ENCODE peak calls at places on chromosomes 4 and X, in nine cellular contexts. K is lower leg skin, P is MM.1S, A is RWPE1, D is AG10803, F is tibial nerve, V is GM20000, H is neural progenitor cell, J is A549. S is an unnamed sample.

GRCh38 chr4:37584530-37585060 is 101.6 kb downstream of the RELL1 start:
- DNase-seq in K (no peak), P (no peak), A (no peak), D (no peak), F (no peak), V (no peak), H (no peak), J (no peak), S (no peak)

GRCh38 chr4:46329118-46329976 is 60.6 kb downstream of the GABRA2 start:
- DNase-seq in K (no peak), P (peak; percentile 74), A (peak; percentile 14), D (no peak), F (no peak), V (peak; percentile 4), H (peak; percentile 78), J (peak; percentile 8), S (no peak)

GRCh38 chr4:64756016-64756415 is 346.8 kb upstream of the TECRL start:
- DNase-seq in K (no peak), P (no peak), A (no peak), D (peak; percentile 17), F (no peak), V (no peak), H (no peak), J (no peak), S (no peak)

GRCh38 chr4:21181716-21182115 is 481.5 kb downstream of the PACRGL start:
- DNase-seq in K (no peak), P (no peak), A (no peak), D (no peak), F (no peak), V (no peak), H (no peak), J (no peak), S (no peak)

GRCh38 chr4:8848507-8849265 is 23.0 kb downstream of the HMX1 start:
- DNase-seq in K (peak; percentile 50), P (no peak), A (no peak), D (no peak), F (no peak), V (no peak), H (no peak), J (no peak), S (no peak)

GRCh38 chr4:28211714-28212470 is 1351.3 kb downstream of the STIM2 start:
- DNase-seq in K (no peak), P (no peak), A (no peak), D (no peak), F (no peak), V (no peak), H (no peak), J (no peak), S (no peak)

GRCh38 chr4:114038762-114039392 is 59.4 kb upstream of the ARSJ start:
- DNase-seq in K (no peak), P (no peak), A (no peak), D (peak; percentile 13), F (no peak), V (no peak), H (no peak), J (peak; percentile 66), S (no peak)

GRCh38 chr4:24912252-24913098 is at the start of gene CCDC149:
- DNase-seq in K (peak; percentile 89), P (peak; percentile 62), A (peak; percentile 60), D (peak; percentile 67), F (peak; percentile 17), V (peak; percentile 36), H (peak; percentile 89), J (peak; percentile 72), S (no peak)

GRCh38 chrX:25858273-25858880 is 279.8 kb upstream of the MAGEB18 start:
- DNase-seq in K (no peak), P (no peak), A (no peak), D (peak; percentile 3), F (no peak), V (no peak), H (no peak), J (no peak), S (no peak)

GRCh38 chr4:3827616-3828492 is 61.7 kb downstream of the ADRA2C start:
- DNase-seq in K (peak; percentile 87), P (no peak), A (peak; percentile 4), D (peak; percentile 29), F (no peak), V (no peak), H (no peak), J (peak; percentile 21), S (no peak)

GRCh38 chr4:7737752-7738457 is 201.8 kb downstream of the AFAP1 start:
- DNase-seq in K (no peak), P (no peak), A (no peak), D (no peak), F (no peak), V (no peak), H (no peak), J (no peak), S (no peak)

GRCh38 chr4:185141777-185142176 is 1.3 kb upstream of the SLC25A4 start:
- DNase-seq in K (no peak), P (no peak), A (no peak), D (no peak), F (no peak), V (no peak), H (no peak), J (no peak), S (no peak)

GRCh38 chr4:158535130-158535614 is 13.5 kb downstream of the RXFP1 start:
- DNase-seq in K (no peak), P (peak; percentile 70), A (peak; percentile 13), D (peak; percentile 51), F (no peak), V (no peak), H (no peak), J (peak; percentile 69), S (no peak)

GRCh38 chrX:9805956-9806355 is 19.7 kb downstream of the SHROOM2 start:
- DNase-seq in K (no peak), P (no peak), A (no peak), D (no peak), F (no peak), V (no peak), H (no peak), J (no peak), S (no peak)

GRCh38 chr4:126779446-126780166 is 853.2 kb upstream of the INTU start:
- DNase-seq in K (no peak), P (no peak), A (no peak), D (peak; percentile 75), F (no peak), V (no peak), H (no peak), J (no peak), S (no peak)

GRCh38 chrX:150408561-150408960 is 45.4 kb downstream of the MAMLD1 start:
- DNase-seq in K (no peak), P (no peak), A (no peak), D (no peak), F (no peak), V (no peak), H (no peak), J (no peak), S (no peak)

GRCh38 chrX:150405006-150405405 is 41.9 kb downstream of the MAMLD1 start:
- DNase-seq in K (no peak), P (no peak), A (no peak), D (peak; percentile 39), F (no peak), V (no peak), H (no peak), J (no peak), S (no peak)

GRCh38 chrX:150408007-150408406 is 44.9 kb downstream of the MAMLD1 start:
- DNase-seq in K (no peak), P (no peak), A (no peak), D (no peak), F (no peak), V (no peak), H (no peak), J (no peak), S (no peak)

GRCh38 chrX:150406559-150406958 is 43.4 kb downstream of the MAMLD1 start:
- DNase-seq in K (no peak), P (no peak), A (no peak), D (no peak), F (no peak), V (no peak), H (no peak), J (no peak), S (no peak)

DNA sequence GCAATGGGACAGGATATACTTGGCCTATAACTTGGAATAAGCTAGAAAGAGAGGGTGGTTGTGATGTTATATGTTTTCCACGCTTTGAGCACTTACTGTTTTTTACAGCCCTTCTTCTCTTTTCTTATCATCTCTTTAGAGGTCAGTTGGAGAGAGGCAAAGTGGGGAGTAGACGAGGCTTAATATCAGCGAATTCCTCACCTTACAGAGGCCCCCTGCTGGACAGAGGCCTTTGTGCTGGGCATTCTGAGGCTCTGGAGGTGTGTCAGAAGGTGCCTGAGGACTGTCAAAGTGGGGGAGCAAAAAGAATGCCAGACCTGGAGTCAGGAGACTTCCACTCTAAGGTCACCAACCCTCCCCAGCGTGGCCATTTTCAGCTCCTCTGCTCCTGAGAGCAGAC is 42.5 kb downstream of the MAMLD1 start:
- DNase-seq in K (no peak), P (no peak), A (no peak), D (no peak), F (no peak), V (no peak), H (no peak), J (peak; percentile 11), S (no peak)
- TF ChIP-seq CTCF in K (no peak), P (no peak), A (no peak), D (no peak), F (no peak), V (no peak), H (peak; percentile 14), J (no peak), S (no peak)

GRCh38 chrX:45843518-45843917 is 642.8 kb upstream of the DIPK2B start:
- DNase-seq in K (no peak), P (peak; percentile 14), A (no peak), D (no peak), F (no peak), V (peak; percentile 15), H (no peak), J (peak; percentile 31), S (no peak)
- TF ChIP-seq CTCF in K (no peak), P (peak; percentile 30), A (no peak), D (no peak), F (no peak), V (no peak), H (no peak), J (peak; percentile 17), S (no peak)

DNA sequence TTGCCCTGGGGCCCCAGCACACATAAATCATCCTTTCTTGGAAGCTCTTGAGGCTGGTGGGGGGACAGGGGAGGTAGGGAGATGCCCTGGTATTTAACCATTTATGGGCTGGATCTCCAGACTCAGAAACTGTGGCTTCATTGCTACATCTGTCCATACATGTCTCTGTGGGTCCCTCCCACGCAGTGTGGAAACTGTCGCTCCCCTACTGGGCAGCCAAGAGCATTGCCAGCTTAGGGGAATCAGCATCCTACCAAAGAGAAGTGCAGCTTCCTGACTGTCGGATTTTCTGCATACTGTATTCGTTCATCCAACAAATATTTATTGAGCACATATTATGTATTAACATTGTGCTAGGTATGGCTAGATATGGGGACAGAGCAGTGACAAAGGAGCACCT is 3.7 kb downstream of the GRIPAP1 start:
- DNase-seq in K (no peak), P (no peak), A (no peak), D (no peak), F (no peak), V (no peak), H (no peak), J (peak; percentile 30), S (no peak)
- TF ChIP-seq CTCF in K (no peak), P (no peak), A (no peak), D (no peak), F (no peak), V (no peak), H (no peak), J (no peak), S (no peak)

DNA sequence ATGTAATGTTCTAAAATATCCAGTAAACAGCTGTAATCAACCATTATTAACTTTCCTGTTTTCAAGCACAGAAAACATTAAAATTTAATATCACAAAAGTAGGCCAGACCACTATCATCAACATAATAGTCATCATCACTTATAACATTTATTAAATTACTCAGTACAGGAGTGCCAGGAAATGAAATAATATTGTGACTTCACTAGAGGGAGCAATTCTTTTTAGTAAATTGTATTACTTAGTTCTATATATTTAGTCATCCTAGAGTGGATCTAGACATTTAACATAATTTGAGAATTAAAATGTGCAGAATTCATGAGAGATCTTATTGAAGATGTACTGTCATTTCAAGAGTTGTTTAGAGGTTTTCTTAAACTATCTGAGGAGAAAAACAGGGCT is 33.6 kb downstream of the PITX2 start:
- DNase-seq in K (no peak), P (no peak), A (no peak), D (peak; percentile 14), F (no peak), V (no peak), H (no peak), J (no peak), S (no peak)
- TF ChIP-seq CTCF in K (no peak), P (no peak), A (peak; percentile 21), D (peak; percentile 45), F (no peak), V (no peak), H (peak; percentile 32), J (no peak), S (no peak)